ENCODE peak calls at places on chromosomes 13 and 19, in eight cellular contexts. A is naive thymus-derived CD8-positive, alpha-beta T cell; Q is stimulated activated CD4-positive, alpha-beta T cell treated with anti-CD3 and anti-CD28 coated beads, Interleukin-4, amount 100 ng/mL, for 48 hours; S is fibroblast of the conjunctiva; H is endodermal cell; T is NCI-H524; M is CD8-positive, alpha-beta memory T cell; L is fibroblast of villous mesenchyme. F is an unnamed sample.

GRCh38 chr19:57712222-57712621 is 3.2 kb upstream of the ZNF154 start:
- DNase-seq in A (no peak), Q (no peak), S (no peak), H (no peak), T (no peak), M (no peak), L (no peak), F (no peak)

GRCh38 chr13:42893346-42893745 is 98.7 kb downstream of the EPSTI1 start:
- DNase-seq in A (no peak), Q (no peak), S (no peak), H (no peak), T (no peak), M (no peak), L (peak), F (peak)

GRCh38 chr13:42832341-42833153 is 51.2 kb downstream of the FAM216B start:
- DNase-seq in A (no peak), Q (no peak), S (peak), H (no peak), T (no peak), M (no peak), L (peak), F (peak)

GRCh38 chr13:60591348-60591747 is 194.3 kb downstream of the TDRD3 start:
- DNase-seq in A (no peak), Q (no peak), S (peak), H (no peak), T (no peak), M (no peak), L (peak), F (peak)

GRCh38 chr13:28337196-28338045 is 157.5 kb downstream of the FLT1 start:
- DNase-seq in A (no peak), Q (no peak), S (no peak), H (no peak), T (peak), M (no peak), L (peak), F (peak)

GRCh38 chr13:40576369-40576768 is 90.1 kb downstream of the FOXO1 start:
- DNase-seq in A (no peak), Q (no peak), S (no peak), H (no peak), T (no peak), M (peak), L (no peak), F (no peak)

GRCh38 chr13:32134241-32134801 is 102.7 kb downstream of the FRY start:
- DNase-seq in A (no peak), Q (no peak), S (no peak), H (no peak), T (no peak), M (no peak), L (no peak), F (peak)

GRCh38 chr19:50933640-50934039 is 19.2 kb downstream of the KLK5 start:
- DNase-seq in A (no peak), Q (no peak), S (peak), H (no peak), T (no peak), M (no peak), L (peak), F (peak)

GRCh38 chr13:33366469-33367062 is 81.0 kb upstream of the STARD13 start:
- DNase-seq in A (no peak), Q (no peak), S (no peak), H (no peak), T (no peak), M (no peak), L (no peak), F (no peak)

GRCh38 chr13:33070713-33071112 is 54.5 kb downstream of the KL start:
- DNase-seq in A (no peak), Q (no peak), S (no peak), H (no peak), T (no peak), M (no peak), L (no peak), F (no peak)

GRCh38 chr13:20495087-20496023 is 30.3 kb downstream of the CRYL1 start:
- DNase-seq in A (peak), Q (no peak), S (peak), H (peak), T (peak), M (peak), L (peak), F (peak)

GRCh38 chr13:93861818-93862217 is 617.7 kb downstream of the DCT start:
- DNase-seq in A (no peak), Q (no peak), S (no peak), H (peak), T (no peak), M (no peak), L (peak), F (peak)

GRCh38 chr13:36999054-36999927 is at the start of gene ALG5:
- DNase-seq in A (peak), Q (peak), S (peak), H (peak), T (peak), M (peak), L (peak), F (peak)

GRCh38 chr13:40192516-40193257 is 473.8 kb downstream of the FOXO1 start:
- DNase-seq in A (no peak), Q (no peak), S (no peak), H (no peak), T (no peak), M (no peak), L (no peak), F (no peak)

GRCh38 chr13:76035711-76036110 is 399.6 kb downstream of the LMO7 start:
- DNase-seq in A (no peak), Q (no peak), S (no peak), H (no peak), T (no peak), M (no peak), L (peak), F (peak)

GRCh38 chr19:48819366-48819816 is 8.6 kb upstream of the BCAT2 start:
- DNase-seq in A (no peak), Q (no peak), S (peak), H (no peak), T (no peak), M (no peak), L (peak), F (peak)

GRCh38 chr19:55256562-55257460 is 2.0 kb downstream of the PPP6R1 start:
- DNase-seq in A (no peak), Q (no peak), S (no peak), H (no peak), T (no peak), M (peak), L (no peak), F (no peak)

GRCh38 chr13:74710006-74710405 is 575.8 kb upstream of the KLF12 start:
- DNase-seq in A (no peak), Q (no peak), S (no peak), H (no peak), T (no peak), M (no peak), L (peak), F (peak)

GRCh38 chr19:35621708-35622107 is 7.1 kb upstream of the RBM42 start:
- DNase-seq in A (no peak), Q (no peak), S (no peak), H (no peak), T (no peak), M (no peak), L (no peak), F (no peak)

GRCh38 chr13:113882716-113883115 is 18.8 kb upstream of the GAS6 start:
- DNase-seq in A (no peak), Q (no peak), S (no peak), H (peak), T (no peak), M (no peak), L (no peak), F (no peak)

GRCh38 chr13:27631665-27632064 is 10.0 kb downstream of the POLR1D start:
- DNase-seq in A (no peak), Q (no peak), S (no peak), H (no peak), T (no peak), M (no peak), L (no peak), F (no peak)

GRCh38 chr13:93977986-93978385 is 501.5 kb downstream of the DCT start:
- DNase-seq in A (no peak), Q (no peak), S (no peak), H (no peak), T (no peak), M (no peak), L (no peak), F (peak)

GRCh38 chr19:45585158-45585577 is 566 bp upstream of the OPA3 start:
- DNase-seq in A (no peak), Q (no peak), S (no peak), H (no peak), T (no peak), M (no peak), L (no peak), F (no peak)

GRCh38 chr13:21871302-21871862 is 200.5 kb downstream of the FGF9 start:
- DNase-seq in A (no peak), Q (no peak), S (no peak), H (no peak), T (no peak), M (no peak), L (peak), F (no peak)

GRCh38 chr13:106048386-106048785 is 487.1 kb downstream of the EFNB2 start:
- DNase-seq in A (no peak), Q (no peak), S (no peak), H (no peak), T (no peak), M (no peak), L (no peak), F (no peak)

GRCh38 chr19:3699071-3699740 is 1.1 kb downstream of the PIP5K1C start:
- DNase-seq in A (no peak), Q (peak), S (no peak), H (peak), T (peak), M (no peak), L (peak), F (peak)

GRCh38 chr13:77696006-77696862 is 1.3 kb upstream of the SLAIN1 start:
- DNase-seq in A (no peak), Q (no peak), S (no peak), H (peak), T (peak), M (peak), L (no peak), F (no peak)

GRCh38 chr13:24253520-24254150 is 55.7 kb upstream of the C1QTNF9 start:
- DNase-seq in A (no peak), Q (no peak), S (no peak), H (no peak), T (no peak), M (no peak), L (no peak), F (no peak)

GRCh38 chr19:44623080-44623479 is 9.7 kb downstream of the IGSF23 start:
- DNase-seq in A (no peak), Q (no peak), S (no peak), H (no peak), T (no peak), M (no peak), L (peak), F (peak)

GRCh38 chr19:1455002-1455335 is 5.0 kb downstream of the APC2 start:
- DNase-seq in A (no peak), Q (no peak), S (no peak), H (no peak), T (no peak), M (no peak), L (no peak), F (no peak)

GRCh38 chr19:2333027-2333806 is 4.7 kb downstream of the SPPL2B start:
- DNase-seq in A (no peak), Q (no peak), S (no peak), H (no peak), T (peak), M (no peak), L (no peak), F (no peak)

GRCh38 chr13:21616880-21617279 is 12.9 kb upstream of the MICU2 start:
- DNase-seq in A (no peak), Q (no peak), S (no peak), H (no peak), T (no peak), M (no peak), L (no peak), F (peak)

F was measured in EL.